ENCODE peak calls at places on chromosome 1, in nine cellular contexts. F is HFF-Myc; U is stimulated activated CD4-positive, alpha-beta T cell treated with anti-CD3 and anti-CD28 coated beads, TNF-alpha, amount 100 ng/mL, for 48 hours; W is HT1080; H is BJ; O is OCI-LY7; B is activated CD8-positive, alpha-beta memory T cell treated with anti-CD3 and anti-CD28 coated beads for 4 hours; P is heart left ventricle; Q is endodermal cell. Y is an unnamed sample.

GRCh38 chr1:213779228-213779627 is 208.5 kb upstream of the PROX1 start:
- DNase-seq in F (no peak), B (no peak), U (no peak), H (no peak), P (no peak), Q (no peak), W (peak; percentile 46), O (no peak), Y (no peak)

GRCh38 chr1:59750612-59751395 is 63.9 kb upstream of the HOOK1 start:
- DNase-seq in F (peak; percentile 73), P (no peak), B (no peak), O (no peak), W (peak; percentile 91), Q (no peak), H (peak; percentile 67), U (no peak), Y (no peak)

GRCh38 chr1:85342177-85342576 is 65.7 kb upstream of the BCL10 start:
- DNase-seq in W (peak; percentile 63), B (no peak), F (no peak), U (no peak), O (no peak), Q (no peak), H (no peak), P (no peak), Y (no peak)

GRCh38 chr1:225834417-225835329 is 24.7 kb downstream of the EPHX1 start:
- DNase-seq in W (peak; percentile 8), F (peak; percentile 82), Q (no peak), P (peak; percentile 59), H (peak; percentile 39), B (no peak), O (no peak), U (no peak), Y (no peak)

GRCh38 chr1:110746644-110747259 is 72.0 kb upstream of the KCNA3 start:
- DNase-seq in F (peak; percentile 20), W (peak; percentile 11), B (peak; percentile 21), U (peak; percentile 32), O (peak; percentile 78), P (peak; percentile 35), Q (peak; percentile 90), H (no peak), Y (peak; percentile 43)

GRCh38 chr1:201450721-201451291 is 18.2 kb downstream of the PHLDA3 start:
- DNase-seq in F (no peak), W (peak; percentile 84), P (peak; percentile 80), U (no peak), Q (peak; percentile 71), B (no peak), O (peak; percentile 56), H (peak; percentile 32), Y (no peak)

GRCh38 chr1:168079761-168080160 is 57.0 kb downstream of the GPR161 start:
- DNase-seq in O (no peak), P (no peak), B (no peak), H (no peak), U (no peak), F (no peak), Q (no peak), W (peak; percentile 80), Y (no peak)

GRCh38 chr1:174258148-174258550 is 98.8 kb downstream of the RABGAP1L start:
- DNase-seq in B (no peak), U (peak; percentile 19), F (peak; percentile 24), Q (peak; percentile 69), P (no peak), H (no peak), W (peak; percentile 18), O (peak; percentile 79), Y (peak; percentile 36)

GRCh38 chr1:43366179-43366578 is 1.6 kb downstream of the ELOVL1 start:
- DNase-seq in F (no peak), W (no peak), P (no peak), Q (peak; percentile 80), B (no peak), H (no peak), U (no peak), O (peak; percentile 31), Y (peak; percentile 73)

GRCh38 chr1:214506972-214507431 is 44.4 kb downstream of the PTPN14 start:
- DNase-seq in B (no peak), P (no peak), U (no peak), W (no peak), O (no peak), F (no peak), H (no peak), Q (peak; percentile 77), Y (no peak)

GRCh38 chr1:10980094-10980577 is 32.3 kb upstream of the TARDBP start:
- DNase-seq in B (no peak), Q (peak; percentile 98), W (peak; percentile 55), U (no peak), O (no peak), P (peak; percentile 73), H (no peak), F (no peak), Y (peak; percentile 97)

GRCh38 chr1:226987623-226988336 is 47.7 kb downstream of the COQ8A start:
- DNase-seq in U (no peak), O (no peak), Q (no peak), F (no peak), W (no peak), H (no peak), B (no peak), P (no peak), Y (no peak)

GRCh38 chr1:87284456-87285240 is 44.0 kb upstream of the LMO4 start:
- DNase-seq in Q (no peak), W (no peak), F (no peak), B (no peak), P (no peak), U (no peak), O (no peak), H (no peak), Y (no peak)

GRCh38 chr1:165117482-165117881 is 239.0 kb downstream of the LMX1A start:
- DNase-seq in H (no peak), P (no peak), Q (peak; percentile 83), W (no peak), F (no peak), O (no peak), U (no peak), B (no peak), Y (peak; percentile 67)